ENCODE peak calls at places on chromosome 5, in six cellular contexts. R is neural crest cell, Y is thoracic aorta, F is kidney, J is heart left ventricle, O is pancreas. K is an unnamed sample.

GRCh38 chr5:131640043-131640856 is 5.2 kb upstream of the RAPGEF6 start:
- DNase-seq in R (no peak), Y (no peak), F (no peak), J (no peak), O (no peak), K (no peak)

GRCh38 chr5:65861830-65862241 is 64.5 kb upstream of the ERBIN start:
- DNase-seq in R (no peak), Y (no peak), F (no peak), J (no peak), O (no peak), K (no peak)

GRCh38 chr5:135310328-135310989 is 88.6 kb downstream of the MACROH2A1 start:
- DNase-seq in R (no peak), Y (no peak), F (no peak), J (no peak), O (no peak), K (no peak)

GRCh38 chr5:120258123-120258522 is 206.0 kb upstream of the PRR16 start:
- DNase-seq in R (no peak), Y (no peak), F (no peak), J (peak), O (no peak), K (no peak)

GRCh38 chr5:127031147-127031862 is 947 bp upstream of the MARCHF3 start:
- DNase-seq in R (no peak), Y (no peak), F (peak), J (peak), O (no peak), K (no peak)

GRCh38 chr5:77935516-77936364 is 159.6 kb upstream of the TBCA start:
- DNase-seq in R (no peak), Y (no peak), F (no peak), J (no peak), O (no peak), K (no peak)

GRCh38 chr5:171534009-171534895 is 114.8 kb downstream of the FGF18 start:
- DNase-seq in R (no peak), Y (no peak), F (no peak), J (no peak), O (no peak), K (no peak)

GRCh38 chr5:125798311-125798710 is 624.9 kb upstream of the GRAMD2B start:
- DNase-seq in R (peak), Y (no peak), F (no peak), J (no peak), O (no peak), K (no peak)

GRCh38 chr5:173315495-173316352 is 12.5 kb downstream of the STC2 start:
- DNase-seq in R (no peak), Y (no peak), F (no peak), J (peak), O (no peak), K (no peak)

GRCh38 chr5:136032564-136032963 is 3.8 kb downstream of the TGFBI start:
- DNase-seq in R (no peak), Y (no peak), F (no peak), J (no peak), O (no peak), K (no peak)

GRCh38 chr5:234450-234849 is 16.3 kb downstream of the SDHA start:
- DNase-seq in R (no peak), Y (no peak), F (no peak), J (no peak), O (no peak), K (no peak)

GRCh38 chr5:171984748-171985419 is 21.6 kb downstream of the FBXW11 start:
- DNase-seq in R (no peak), Y (no peak), F (no peak), J (no peak), O (no peak), K (no peak)

GRCh38 chr5:153654444-153654843 is 164.0 kb downstream of the GRIA1 start:
- DNase-seq in R (no peak), Y (no peak), F (no peak), J (no peak), O (no peak), K (no peak)

GRCh38 chr5:74499236-74499635 is 141.3 kb downstream of the ENC1 start:
- DNase-seq in R (no peak), Y (no peak), F (no peak), J (no peak), O (no peak), K (no peak)

GRCh38 chr5:127799293-127799905 is 96.2 kb downstream of the CCDC192 start:
- DNase-seq in R (no peak), Y (no peak), F (no peak), J (no peak), O (no peak), K (no peak)

GRCh38 chr5:95892784-95893354 is 68.8 kb downstream of the ELL2 start:
- DNase-seq in R (no peak), Y (no peak), F (no peak), J (no peak), O (peak), K (no peak)

GRCh38 chr5:123881791-123882244 is 369.8 kb downstream of the CSNK1G3 start:
- DNase-seq in R (no peak), Y (no peak), F (no peak), J (no peak), O (no peak), K (no peak)

GRCh38 chr5:32690153-32690552 is 21.0 kb upstream of the NPR3 start:
- DNase-seq in R (no peak), Y (no peak), F (no peak), J (no peak), O (no peak), K (no peak)

GRCh38 chr5:10987881-10988504 is 227.0 kb upstream of the DAP start:
- DNase-seq in R (peak), Y (no peak), F (peak), J (peak), O (peak), K (peak)

GRCh38 chr5:94802450-94802849 is 184.0 kb downstream of the SLF1 start:
- DNase-seq in R (no peak), Y (no peak), F (no peak), J (no peak), O (no peak), K (no peak)

GRCh38 chr5:149217096-149217801 is 54.4 kb upstream of the AFAP1L1 start:
- DNase-seq in R (no peak), Y (no peak), F (no peak), J (peak), O (no peak), K (no peak)

GRCh38 chr5:177249761-177250537 is 53.6 kb downstream of the RAB24 start:
- DNase-seq in R (no peak), Y (no peak), F (no peak), J (no peak), O (no peak), K (no peak)

GRCh38 chr5:172637122-172637580 is 3.9 kb upstream of the NEURL1B start:
- DNase-seq in R (no peak), Y (no peak), F (no peak), J (no peak), O (no peak), K (no peak)

GRCh38 chr5:125536582-125536981 is 790.1 kb upstream of the ZNF608 start:
- DNase-seq in R (no peak), Y (no peak), F (no peak), J (no peak), O (no peak), K (no peak)

GRCh38 chr5:73338201-73339126 is 110.1 kb downstream of the FOXD1 start:
- DNase-seq in R (no peak), Y (no peak), F (peak), J (no peak), O (peak), K (no peak)

GRCh38 chr5:134555889-134556311 is 30.4 kb downstream of the JADE2 start:
- DNase-seq in R (peak), Y (peak), F (peak), J (no peak), O (no peak), K (peak)

GRCh38 chr5:13878357-13878756 is 66.1 kb downstream of the DNAH5 start:
- DNase-seq in R (no peak), Y (no peak), F (no peak), J (no peak), O (no peak), K (no peak)

GRCh38 chr5:151638619-151639018 is 47.5 kb upstream of the FAT2 start:
- DNase-seq in R (no peak), Y (no peak), F (no peak), J (no peak), O (no peak), K (no peak)

GRCh38 chr5:160466889-160467554 is 45.4 kb downstream of the PTTG1 start:
- DNase-seq in R (no peak), Y (no peak), F (no peak), J (no peak), O (no peak), K (no peak)

DNA sequence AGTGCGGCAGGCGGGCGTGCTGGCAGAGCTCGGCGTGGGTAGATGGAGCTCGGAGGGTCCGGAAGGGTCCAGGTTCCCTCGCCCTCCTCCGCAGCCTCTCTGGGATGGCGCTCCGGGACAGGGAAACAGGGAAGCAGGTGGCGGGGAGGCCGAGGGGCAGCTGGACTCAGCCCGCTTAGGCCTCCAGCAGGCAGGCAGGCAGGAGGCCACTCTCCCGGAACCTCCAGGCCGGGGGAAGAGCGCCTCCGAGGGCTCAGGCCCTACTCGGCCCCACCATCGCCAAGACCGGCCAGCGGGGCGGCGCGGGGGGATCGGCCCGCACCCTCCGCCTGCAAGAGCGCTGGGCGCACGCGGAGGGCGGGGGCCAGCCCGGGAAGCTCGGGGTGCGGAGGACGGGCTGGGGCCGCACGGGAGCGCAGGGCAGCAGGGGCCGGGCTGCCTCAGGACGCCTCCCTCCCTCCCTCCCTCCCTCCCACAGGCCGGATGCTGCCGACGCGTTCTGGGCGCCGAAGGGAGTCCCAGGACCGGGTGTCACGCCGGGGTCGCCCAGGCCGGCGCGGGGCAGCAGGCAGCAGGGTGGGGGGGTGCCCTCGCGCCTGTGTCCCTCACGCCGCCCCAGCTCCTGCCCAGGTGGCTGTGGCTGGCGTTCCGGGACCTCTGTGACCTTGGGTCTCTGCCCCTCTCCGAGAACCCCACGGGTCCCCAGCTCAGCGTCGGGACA is 977 bp downstream of the MGAT4B start:
- DNase-seq in R (peak), Y (no peak), F (peak), J (peak), O (peak), K (no peak)
- TF ChIP-seq CTCF in R (no peak), Y (no peak), F (no peak), J (no peak), O (no peak), K (no peak)

GRCh38 chr5:80453372-80453771 is 34.5 kb upstream of the FAM151B start:
- DNase-seq in R (no peak), Y (no peak), F (no peak), J (no peak), O (no peak), K (no peak)
- TF ChIP-seq CTCF in R (no peak), Y (no peak), F (no peak), J (no peak), O (no peak), K (no peak)

DNA sequence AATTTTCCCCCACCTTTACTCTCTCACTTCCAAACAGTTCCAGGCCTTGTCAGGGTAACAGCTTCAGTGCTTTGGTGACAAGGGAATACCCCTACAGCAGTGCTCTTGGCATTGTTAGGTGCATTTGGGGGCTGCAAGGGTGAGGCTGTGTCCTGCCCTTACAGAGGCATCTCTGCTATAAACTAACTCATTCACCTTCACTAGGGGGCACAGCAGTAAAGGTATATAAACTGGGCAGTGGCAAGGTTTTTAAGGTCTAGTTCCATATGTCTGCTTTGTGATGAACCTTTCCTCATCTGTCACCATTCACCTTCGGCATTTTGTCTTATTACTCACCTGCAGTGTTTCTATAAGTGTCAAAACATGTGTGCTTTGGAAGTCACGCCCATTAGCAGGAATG is 79.1 kb upstream of the GPR151 start:
- DNase-seq in R (no peak), Y (no peak), F (no peak), J (no peak), O (no peak), K (no peak)
- TF ChIP-seq CTCF in R (no peak), Y (no peak), F (no peak), J (no peak), O (no peak), K (no peak)

GRCh38 chr5:179747815-179748214 is 15.2 kb downstream of the MAML1 start:
- DNase-seq in R (no peak), Y (no peak), F (no peak), J (no peak), O (no peak), K (no peak)

GRCh38 chr5:179754024-179754423 is 21.4 kb downstream of the MAML1 start:
- DNase-seq in R (no peak), Y (no peak), F (no peak), J (no peak), O (no peak), K (no peak)

GRCh38 chr5:179755022-179755421 is 22.4 kb downstream of the MAML1 start:
- DNase-seq in R (no peak), Y (no peak), F (no peak), J (no peak), O (no peak), K (no peak)

GRCh38 chr5:179746872-179747271 is 14.2 kb downstream of the MAML1 start:
- DNase-seq in R (no peak), Y (no peak), F (no peak), J (no peak), O (no peak), K (no peak)

DNA sequence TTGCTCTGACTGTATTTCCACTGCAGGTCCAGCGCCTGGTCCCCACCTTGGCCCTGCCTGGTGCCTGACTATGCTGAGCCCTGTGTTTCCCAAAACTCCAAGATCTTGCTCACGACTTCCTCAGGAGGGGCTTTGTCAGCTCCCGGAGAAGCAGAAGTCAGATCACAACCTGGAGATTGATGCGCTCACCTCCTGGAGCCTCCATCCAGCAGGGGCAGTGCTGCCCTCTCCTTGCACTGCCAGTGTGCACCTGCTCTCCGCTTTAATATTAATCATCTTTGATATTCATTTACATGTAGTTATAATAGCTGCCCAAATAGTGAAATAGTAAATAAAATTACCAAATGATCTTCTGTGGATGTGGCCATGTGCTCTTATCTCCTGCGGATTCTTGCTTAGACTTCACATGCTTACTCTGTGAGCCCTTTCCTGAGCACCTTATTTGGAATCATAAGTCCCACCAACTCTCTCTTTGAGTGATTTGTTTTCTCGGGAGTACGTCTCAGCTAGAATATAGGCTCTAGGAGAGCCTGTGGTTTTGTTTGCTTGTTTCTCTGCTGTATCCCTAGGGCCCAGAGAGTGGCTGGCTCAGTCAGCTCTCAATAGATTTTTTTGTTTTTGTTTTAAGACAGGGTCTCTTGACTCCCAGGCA is 17.4 kb downstream of the MAML1 start:
- DNase-seq in R (no peak), Y (no peak), F (no peak), J (no peak), O (no peak), K (no peak)
- TF ChIP-seq CTCF in R (no peak), Y (no peak), F (no peak), J (no peak), O (no peak), K (no peak)

DNA sequence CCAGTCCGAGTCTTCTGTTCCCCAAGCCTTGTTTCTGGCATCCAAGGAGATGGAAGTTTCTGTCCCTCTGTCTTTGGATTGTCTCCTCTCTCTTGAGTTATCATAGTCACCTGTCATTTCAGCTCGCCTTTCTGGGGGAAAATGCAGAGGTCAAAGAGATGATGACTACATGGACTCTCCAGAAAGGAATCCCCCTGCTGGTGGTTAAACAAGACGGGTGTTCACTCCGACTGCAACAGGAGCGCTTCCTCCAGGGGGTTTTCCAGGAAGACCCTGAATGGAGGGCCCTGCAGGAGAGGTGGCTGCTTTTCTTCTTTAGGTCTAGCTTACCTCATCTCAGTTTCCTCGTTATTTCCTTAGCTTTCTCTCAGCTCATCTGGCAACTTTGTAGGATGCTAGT is 25.1 kb downstream of the ERAP2 start:
- DNase-seq in R (no peak), Y (no peak), F (no peak), J (no peak), O (no peak), K (no peak)
- TF ChIP-seq CTCF in R (no peak), Y (no peak), F (no peak), J (no peak), O (no peak), K (no peak)